ENCODE peak calls at places on chromosomes 2 and 18, in eight cellular contexts. A is IMR-90, R is GM23248, C is fibroblast of lung, U is H1, T is H9, W is SK-N-SH, D is DND-41. G is an unnamed sample.

GRCh38 chr2:233409286-233409991 is 55.1 kb downstream of the DGKD start:
- DNase-seq in A (no peak), R (no peak), C (no peak), U (peak; percentile 22), T (no peak), W (no peak), D (peak; percentile 36), G (no peak)

GRCh38 chr2:129877795-129878775 is 101.4 kb upstream of the RAB6C start:
- DNase-seq in A (peak; percentile 51), R (peak; percentile 68), C (peak; percentile 57), U (peak; percentile 59), T (peak; percentile 43), W (no peak), D (no peak), G (no peak)

GRCh38 chr2:84424152-84424551 is 34.9 kb downstream of the SUCLG1 start:
- DNase-seq in A (peak; percentile 33), R (peak; percentile 43), C (no peak), U (no peak), T (no peak), W (peak; percentile 11), D (no peak), G (no peak)

GRCh38 chr2:173997269-173997668 is 32.1 kb upstream of the SP3 start:
- DNase-seq in A (peak; percentile 45), R (peak; percentile 65), C (peak; percentile 36), U (no peak), T (no peak), W (no peak), D (no peak), G (no peak)

GRCh38 chr18:47745227-47745626 is 185.2 kb downstream of the SMAD2 start:
- DNase-seq in A (no peak), R (no peak), C (no peak), U (no peak), T (no peak), W (no peak), D (no peak), G (no peak)

GRCh38 chr2:145623136-145623535 is 1103.2 kb upstream of the ZEB2 start:
- DNase-seq in A (peak; percentile 72), R (peak; percentile 80), C (peak; percentile 91), U (no peak), T (no peak), W (no peak), D (no peak), G (no peak)

GRCh38 chr18:28594034-28594433 is 417.1 kb upstream of the CDH2 start:
- DNase-seq in A (peak; percentile 41), R (peak; percentile 69), C (peak; percentile 24), U (no peak), T (no peak), W (no peak), D (no peak), G (no peak)

GRCh38 chr2:2516386-2516785 is 185.3 kb upstream of the MYT1L start:
- DNase-seq in A (no peak), R (no peak), C (no peak), U (no peak), T (no peak), W (no peak), D (no peak), G (no peak)

GRCh38 chr2:70747284-70747683 is 20.7 kb downstream of the ADD2 start:
- DNase-seq in A (no peak), R (no peak), C (no peak), U (no peak), T (no peak), W (no peak), D (no peak), G (no peak)

GRCh38 chr2:70746076-70746475 is 21.9 kb downstream of the ADD2 start:
- DNase-seq in A (no peak), R (no peak), C (peak; percentile 35), U (no peak), T (no peak), W (no peak), D (no peak), G (peak; percentile 80)

GRCh38 chr2:70750320-70750719 is 17.7 kb downstream of the ADD2 start:
- DNase-seq in A (no peak), R (no peak), C (no peak), U (no peak), T (no peak), W (no peak), D (no peak), G (no peak)

GRCh38 chr2:70745276-70745675 is 22.7 kb downstream of the ADD2 start:
- DNase-seq in A (no peak), R (no peak), C (no peak), U (no peak), T (no peak), W (no peak), D (no peak), G (no peak)

DNA sequence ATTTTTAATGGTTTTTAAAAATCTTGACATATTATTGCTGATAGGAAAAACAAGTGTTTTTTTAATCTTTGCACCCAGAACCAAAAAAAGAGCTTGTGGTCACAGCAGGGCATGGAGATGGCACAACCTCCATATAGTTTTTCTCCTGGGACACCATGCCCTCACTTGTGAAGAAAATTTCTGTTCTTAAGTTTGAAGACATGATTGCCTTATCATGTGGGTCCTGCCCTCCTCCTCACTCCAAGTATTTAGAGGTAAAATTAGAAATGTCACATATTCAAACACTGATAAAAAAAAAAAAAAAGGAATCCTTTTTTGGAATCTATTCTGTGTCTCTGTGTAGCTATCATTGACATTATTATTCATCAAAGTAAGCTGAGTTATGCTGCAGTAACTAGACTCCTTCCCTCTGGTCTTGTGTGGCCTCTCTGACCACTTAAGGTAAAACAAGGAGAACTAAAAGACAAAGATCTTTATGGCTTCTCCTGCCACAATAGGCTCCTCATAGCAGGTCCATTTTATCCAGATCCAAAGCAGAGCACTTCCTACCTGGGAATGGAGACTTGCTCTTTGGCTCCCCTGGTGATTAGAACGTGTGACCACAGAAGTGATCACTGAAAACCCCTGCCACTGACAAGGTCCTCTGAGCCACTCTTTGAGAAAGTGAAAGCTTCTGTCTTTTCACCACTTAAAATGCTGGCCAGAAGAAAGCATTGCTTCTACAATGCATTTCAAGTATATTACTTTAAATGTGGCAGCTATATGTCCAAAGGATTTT is 19.8 kb downstream of the ADD2 start:
- DNase-seq in A (no peak), R (no peak), C (no peak), U (peak; percentile 38), T (no peak), W (no peak), D (no peak), G (no peak)
- H4K20me1 ChIP-seq in A (no peaks in the 10 kb centered on the region), R (no peaks in the 10 kb centered on the region), C (no peaks in the 10 kb centered on the region), U (peaks cover 24% of the 10 kb centered on the region), T (peaks cover 3% of the 10 kb centered on the region), W (no peaks in the 10 kb centered on the region), D (no peaks in the 10 kb centered on the region), G (peaks cover 41% of the 10 kb centered on the region)

GRCh38 chr2:55610954-55611743 is 6.3 kb downstream of the PPP4R3B start:
- DNase-seq in A (no peak), R (no peak), C (no peak), U (no peak), T (no peak), W (no peak), D (no peak), G (no peak)

GRCh38 chr2:55611997-55612396 is 5.4 kb downstream of the PPP4R3B start:
- DNase-seq in A (no peak), R (no peak), C (no peak), U (no peak), T (no peak), W (no peak), D (no peak), G (no peak)

GRCh38 chr2:55609931-55610578 is 7.4 kb downstream of the PPP4R3B start:
- DNase-seq in A (no peak), R (no peak), C (no peak), U (no peak), T (no peak), W (no peak), D (no peak), G (no peak)

GRCh38 chr2:55607717-55608116 is 9.7 kb downstream of the PPP4R3B start:
- DNase-seq in A (no peak), R (no peak), C (no peak), U (no peak), T (no peak), W (no peak), D (no peak), G (no peak)

DNA sequence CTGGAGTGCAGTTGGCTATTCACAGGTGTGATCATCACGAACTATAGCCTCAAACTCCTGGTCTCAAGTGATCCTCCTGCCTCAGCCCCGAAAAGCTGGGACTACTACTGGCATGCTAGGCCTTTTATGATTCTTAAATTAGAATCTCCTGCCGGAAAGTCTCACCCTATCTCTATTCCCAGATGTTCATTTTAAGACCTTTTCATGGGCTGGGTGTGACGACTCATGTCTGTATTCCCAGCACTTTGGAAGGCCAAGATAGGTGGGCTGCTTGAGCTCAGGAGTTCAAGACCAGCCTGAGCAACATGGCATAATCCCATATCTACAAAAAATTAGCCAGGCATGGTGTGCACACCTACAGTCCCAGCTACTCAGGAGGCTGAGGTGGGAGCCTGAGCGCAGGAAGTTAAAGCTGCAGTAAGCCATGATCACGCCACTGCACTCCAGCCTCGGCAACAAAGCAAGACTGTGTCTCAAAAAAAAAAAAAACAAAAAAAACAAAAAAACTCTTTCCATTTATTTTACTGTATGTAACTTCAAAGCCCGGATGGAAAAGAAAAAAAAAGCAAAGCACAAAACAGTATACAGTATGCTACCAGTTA is 8.1 kb downstream of the PPP4R3B start:
- DNase-seq in A (no peak), R (no peak), C (no peak), U (no peak), T (no peak), W (no peak), D (no peak), G (no peak)
- H4K20me1 ChIP-seq in A (peaks cover 8% of the 10 kb centered on the region), R (no peaks in the 10 kb centered on the region), C (no peaks in the 10 kb centered on the region), U (no peaks in the 10 kb centered on the region), T (no peaks in the 10 kb centered on the region), W (no peaks in the 10 kb centered on the region), D (peaks cover 7% of the 10 kb centered on the region), G (peaks cover 6% of the 10 kb centered on the region)

GRCh38 chr2:10392548-10392947 is 55.6 kb downstream of the ODC1 start:
- DNase-seq in A (no peak), R (no peak), C (no peak), U (no peak), T (no peak), W (no peak), D (no peak), G (no peak)

GRCh38 chr2:10392100-10392499 is 56.0 kb downstream of the ODC1 start:
- DNase-seq in A (no peak), R (no peak), C (no peak), U (no peak), T (no peak), W (no peak), D (no peak), G (no peak)

GRCh38 chr2:10389191-10389590 is 58.9 kb downstream of the ODC1 start:
- DNase-seq in A (no peak), R (no peak), C (no peak), U (no peak), T (no peak), W (no peak), D (no peak), G (no peak)

GRCh38 chr2:10389596-10389995 is 58.5 kb downstream of the ODC1 start:
- DNase-seq in A (peak; percentile 28), R (peak; percentile 79), C (no peak), U (no peak), T (no peak), W (no peak), D (no peak), G (no peak)

DNA sequence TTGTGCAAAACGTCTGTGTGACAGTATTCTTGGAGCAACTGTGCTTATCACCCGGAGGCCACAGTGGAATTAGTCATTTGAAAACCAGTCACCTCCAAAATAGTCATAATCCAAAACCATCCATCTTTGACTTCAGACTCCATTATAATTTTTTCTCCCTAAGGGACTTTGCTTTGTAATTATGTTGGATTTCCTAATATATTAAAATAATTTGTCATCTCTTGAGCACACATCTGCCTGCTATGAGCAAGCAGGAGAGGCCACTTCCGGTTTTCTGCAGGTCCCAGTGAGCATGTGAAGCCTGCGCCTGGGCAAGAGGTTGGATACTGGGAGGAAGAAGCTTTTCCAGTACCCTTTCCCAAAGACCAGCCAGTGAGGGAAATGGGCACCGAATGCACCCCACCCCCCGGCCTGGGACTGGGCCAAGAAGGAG is 57.7 kb downstream of the ODC1 start:
- DNase-seq in A (peak; percentile 42), R (peak; percentile 82), C (no peak), U (no peak), T (no peak), W (no peak), D (no peak), G (no peak)
- H4K20me1 ChIP-seq in A (peaks cover 16% of the 10 kb centered on the region), R (no peaks in the 10 kb centered on the region), C (no peaks in the 10 kb centered on the region), U (no peaks in the 10 kb centered on the region), T (no peaks in the 10 kb centered on the region), W (peaks cover 9% of the 10 kb centered on the region), D (peaks cover 29% of the 10 kb centered on the region), G (no peaks in the 10 kb centered on the region)

DNA sequence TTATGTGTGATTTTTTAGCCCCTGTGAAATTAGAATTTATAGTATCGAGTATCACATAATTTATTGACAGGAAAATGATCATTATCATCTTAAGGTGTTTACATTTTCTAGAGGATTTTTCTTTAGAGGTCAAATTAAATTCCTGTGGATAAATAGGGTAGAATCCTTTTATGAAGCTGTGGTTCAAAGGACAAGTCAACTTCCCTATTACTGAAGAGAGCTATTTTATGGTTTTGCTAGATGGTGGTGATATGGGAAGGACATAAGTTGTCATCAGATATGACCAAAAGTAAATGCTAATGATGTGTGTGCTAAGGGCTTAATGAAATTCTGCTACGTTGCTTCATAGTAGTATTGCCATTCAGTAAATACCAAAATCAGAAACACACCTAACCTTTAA is 80.1 kb downstream of the EML4 start:
- DNase-seq in A (no peak), R (no peak), C (no peak), U (no peak), T (no peak), W (no peak), D (no peak), G (no peak)
- H4K20me1 ChIP-seq in A (no peaks in the 10 kb centered on the region), R (no peaks in the 10 kb centered on the region), C (no peaks in the 10 kb centered on the region), U (no peaks in the 10 kb centered on the region), T (no peaks in the 10 kb centered on the region), W (no peaks in the 10 kb centered on the region), D (no peaks in the 10 kb centered on the region), G (peaks cover 39% of the 10 kb centered on the region)

G was measured in neural progenitor cell.